ENCODE peak calls at places on chromosomes 4 and X, in six cellular contexts. Z is Calu3; I is NCI-H510A treated with DMSO at 0.1 percent for 48 hours; J is left colon; U is activated T-helper 1 cell treated with anti-CD3 and anti-CD28 coated beads, Interleukin-2, amount 50 U/mL, for 16 hours; Q is GM10248. R is an unnamed sample.

GRCh38 chrX:39883664-39884063 is 214.1 kb downstream of the BCOR start:
- DNase-seq in Q (no peak), J (no peak), U (no peak), Z (no peak), I (no peak), R (no peak)

GRCh38 chr4:118842055-118842454 is 6.1 kb upstream of the SEC24D start:
- DNase-seq in U (no peak), Z (no peak), Q (no peak), I (no peak), J (no peak), R (no peak)

GRCh38 chrX:11461181-11462001 is 168.2 kb downstream of the AMELX start:
- DNase-seq in Q (no peak), U (no peak), J (no peak), I (no peak), Z (no peak), R (no peak)

GRCh38 chr4:102263024-102263787 is 82.1 kb downstream of the SLC39A8 start:
- DNase-seq in Q (peak), J (no peak), U (no peak), Z (peak), I (peak), R (no peak)

GRCh38 chrX:41561045-41561444 is 113.9 kb downstream of the NYX start:
- DNase-seq in Z (no peak), Q (peak), I (no peak), J (no peak), U (no peak), R (peak)

GRCh38 chrX:39214380-39215126 is 413.3 kb downstream of the MID1IP1 start:
- DNase-seq in Q (no peak), Z (no peak), I (no peak), U (no peak), J (no peak), R (no peak)

GRCh38 chr4:88759039-88759631 is 61.5 kb upstream of the NAP1L5 start:
- DNase-seq in Q (no peak), Z (no peak), I (no peak), U (no peak), J (no peak), R (no peak)

GRCh38 chr4:93317046-93317445 is 511.5 kb upstream of the ATOH1 start:
- DNase-seq in J (no peak), Z (no peak), I (no peak), Q (no peak), U (no peak), R (no peak)

GRCh38 chrX:140431521-140431920 is 73.3 kb downstream of the SOX3 start:
- DNase-seq in Q (no peak), U (no peak), Z (no peak), I (no peak), J (no peak), R (no peak)

GRCh38 chr4:78863991-78864390 is 75.2 kb downstream of the PAQR3 start:
- DNase-seq in U (no peak), Z (no peak), J (no peak), I (no peak), Q (no peak), R (no peak)

GRCh38 chr4:41204400-41204978 is 9.9 kb downstream of the APBB2 start:
- DNase-seq in J (no peak), Q (no peak), I (no peak), U (no peak), Z (peak), R (no peak)

GRCh38 chrX:115690554-115691216 is 129.7 kb downstream of the PLS3 start:
- DNase-seq in U (no peak), I (peak), Q (peak), Z (peak), J (peak), R (peak)

GRCh38 chrX:1534321-1535168 is 2.4 kb downstream of the P2RY8 start:
- DNase-seq in Z (no peak), J (peak), I (no peak), Q (peak), U (no peak), R (peak)

GRCh38 chrX:11040976-11041375 is 70.2 kb upstream of the HCCS start:
- DNase-seq in Q (no peak), I (no peak), U (no peak), Z (no peak), J (no peak), R (no peak)

GRCh38 chr4:128601992-128602695 is 207.4 kb upstream of the JADE1 start:
- DNase-seq in Q (no peak), I (no peak), U (no peak), J (no peak), Z (no peak), R (no peak)

GRCh38 chr4:89509708-89510269 is 202.2 kb upstream of the GPRIN3 start:
- DNase-seq in U (no peak), Q (peak), J (no peak), Z (no peak), I (no peak), R (no peak)